ENCODE peak calls at places on chromosomes 16 and 17, in four cellular contexts. A, U, T and L are unnamed samples.

GRCh38 chr17:74408262-74408661 is 23.6 kb upstream of the GPRC5C start:
- DNase-seq in A (no peak), U (no peak), T (no peak), L (no peak)

GRCh38 chr16:3190949-3191353 is 2.9 kb downstream of the OR1F1 start:
- DNase-seq in A (no peak), T (no peak), U (no peak), L (no peak)

GRCh38 chr16:75088226-75088625 is 28.4 kb downstream of the LDHD start:
- DNase-seq in T (no peak), U (no peak), A (no peak), L (no peak)

GRCh38 chr17:79814966-79815835 is 18.3 kb upstream of the CBX8 start:
- DNase-seq in A (peak; percentile 68), U (no peak), T (no peak), L (no peak)

GRCh38 chr17:45729284-45729907 is 54.7 kb upstream of the CRHR1 start:
- DNase-seq in T (no peak), U (no peak), A (no peak), L (peak; percentile 29)

GRCh38 chr16:27994686-27995085 is 68.8 kb downstream of the GSG1L start:
- DNase-seq in U (no peak), A (no peak), T (no peak), L (no peak)

GRCh38 chr16:49644143-49644460 is 211.8 kb downstream of the ZNF423 start:
- DNase-seq in T (no peak), A (no peak), U (no peak), L (no peak)

GRCh38 chr16:2184346-2184745 is 12.1 kb downstream of the CASKIN1 start:
- DNase-seq in U (no peak), A (no peak), T (no peak), L (no peak)

GRCh38 chr17:76974721-76975120 is 106.5 kb downstream of the MGAT5B start:
- DNase-seq in A (no peak), T (no peak), U (no peak), L (no peak)

GRCh38 chr16:55264949-55265348 is 59.1 kb upstream of the IRX6 start:
- DNase-seq in U (no peak), A (no peak), T (no peak), L (no peak)

GRCh38 chr16:22874394-22874793 is 60.4 kb downstream of the HS3ST2 start:
- DNase-seq in A (no peak), U (no peak), T (no peak), L (no peak)

GRCh38 chr16:69823831-69824563 is 61.9 kb downstream of the WWP2 start:
- DNase-seq in T (no peak), A (peak; percentile 26), U (peak; percentile 57), L (no peak)

GRCh38 chr16:72819345-72819744 is 228.6 kb downstream of the ZFHX3 start:
- DNase-seq in U (no peak), T (no peak), A (no peak), L (no peak)

GRCh38 chr16:19305443-19305842 is 19.9 kb downstream of the CLEC19A start:
- DNase-seq in T (no peak), A (no peak), U (no peak), L (no peak)

GRCh38 chr16:85094812-85095211 is 17.5 kb downstream of the CIBAR2 start:
- DNase-seq in T (no peak), U (no peak), A (no peak), L (no peak)

GRCh38 chr17:4444782-4445473 is 11.2 kb downstream of the SPNS3 start:
- DNase-seq in T (no peak), U (peak; percentile 80), A (peak; percentile 83), L (peak; percentile 42)

GRCh38 chr17:78338860-78339259 is 21.0 kb downstream of the SOCS3 start:
- DNase-seq in A (peak; percentile 82), T (no peak), U (no peak), L (no peak)

GRCh38 chr16:69123894-69124293 is 8.5 kb downstream of the CHTF8 start:
- DNase-seq in T (peak; percentile 55), A (peak; percentile 60), U (no peak), L (no peak)

GRCh38 chr17:6061290-6061689 is 8.9 kb upstream of the WSCD1 start:
- DNase-seq in U (no peak), T (no peak), A (no peak), L (peak; percentile 90)

GRCh38 chr16:85176541-85177447 is 64.5 kb upstream of the CIBAR2 start:
- DNase-seq in U (no peak), T (no peak), A (no peak), L (no peak)

GRCh38 chr17:16443390-16444257 is 28.3 kb downstream of the TRPV2 start:
- DNase-seq in U (no peak), T (no peak), A (no peak), L (no peak)

GRCh38 chr16:27363797-27364196 is 38.2 kb upstream of the IL21R start:
- DNase-seq in A (peak; percentile 91), U (no peak), T (no peak), L (peak; percentile 76)

GRCh38 chr17:65218261-65218660 is 81.1 kb downstream of the RGS9 start:
- DNase-seq in A (no peak), U (no peak), T (no peak), L (no peak)

GRCh38 chr17:15031971-15032370 is 233.2 kb downstream of the PMP22 start:
- DNase-seq in T (no peak), A (no peak), U (no peak), L (no peak)

GRCh38 chr17:70344356-70345060 is 175.2 kb downstream of the KCNJ2 start:
- DNase-seq in T (no peak), A (no peak), U (no peak), L (no peak)

GRCh38 chr17:71777048-71777638 is 343.7 kb upstream of the SOX9 start:
- DNase-seq in A (no peak), U (no peak), T (no peak), L (no peak)

GRCh38 chr17:8904201-8904600 is 36.7 kb upstream of the PIK3R6 start:
- DNase-seq in T (no peak), A (no peak), U (no peak), L (no peak)

GRCh38 chr17:73521376-73521775 is 122.9 kb downstream of the SDK2 start:
- DNase-seq in A (no peak), T (no peak), U (no peak), L (no peak)

DNA sequence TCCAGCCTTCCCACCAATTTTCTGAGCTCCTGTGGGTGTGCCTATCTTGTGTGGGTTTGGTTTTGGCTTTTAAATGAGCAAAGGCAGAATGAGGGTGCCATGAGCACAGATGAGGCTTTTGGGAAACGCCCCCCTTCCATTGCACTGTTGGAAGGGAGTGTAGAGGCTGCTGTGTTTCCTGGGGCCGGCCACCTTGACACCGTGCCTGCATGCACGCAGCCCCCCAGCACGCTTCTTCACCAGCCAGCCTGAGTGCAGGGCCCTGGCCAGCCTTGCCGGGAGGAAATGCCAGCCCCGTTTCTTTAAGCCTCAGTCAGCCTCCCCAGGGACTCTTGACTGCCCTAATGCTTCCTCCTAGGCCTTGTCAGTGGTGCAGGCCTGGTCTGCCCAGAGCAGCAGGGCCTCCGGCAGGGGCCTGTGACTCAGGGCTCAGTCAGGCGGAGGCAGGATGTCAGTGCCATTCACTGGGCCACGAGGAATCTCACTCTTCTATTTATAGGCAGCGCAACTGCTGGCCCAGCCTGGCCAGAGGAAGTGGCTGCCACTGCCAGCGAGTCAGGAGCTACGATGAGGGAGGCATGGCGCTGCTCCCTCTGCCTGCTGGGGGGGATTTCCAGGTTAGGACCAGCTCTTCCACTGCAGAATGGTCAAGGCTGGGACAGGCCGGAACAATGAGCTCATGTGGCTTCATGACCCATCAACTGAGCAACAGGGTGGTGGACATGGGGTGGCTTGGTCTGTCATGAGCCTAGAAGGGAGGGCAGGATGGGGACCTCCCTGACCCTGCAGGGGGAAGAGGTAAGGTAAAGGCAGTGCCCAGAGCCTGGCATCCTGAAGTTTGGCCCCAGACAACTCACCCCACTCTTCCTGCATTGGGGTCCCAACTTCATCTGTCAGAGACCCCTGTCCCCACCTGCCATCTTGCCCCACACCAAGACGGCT is 205.2 kb downstream of the RAB11FIP4 start:
- DNase-seq in A (peak; percentile 50), U (peak; percentile 76), T (no peak), L (peak; percentile 98)
- H3K4me1 ChIP-seq in A (peaks cover 3% of the 10 kb centered on the region), U (peaks cover 24% of the 10 kb centered on the region), T (no peaks in the 10 kb centered on the region), L (peaks cover 54% of the 10 kb centered on the region)

GRCh38 chr16:78294538-78295225 is 195.2 kb downstream of the WWOX start:
- DNase-seq in U (no peak), T (no peak), A (no peak), L (no peak)

GRCh38 chr16:78297066-78297666 is 197.7 kb downstream of the WWOX start:
- DNase-seq in U (no peak), T (no peak), A (no peak), L (no peak)

GRCh38 chr16:78298986-78299385 is 199.5 kb downstream of the WWOX start:
- DNase-seq in U (no peak), T (no peak), A (no peak), L (no peak)

GRCh38 chr16:78303946-78304345 is 204.5 kb downstream of the WWOX start:
- DNase-seq in U (no peak), T (no peak), A (no peak), L (peak; percentile 23)

GRCh38 chr16:78300469-78300868 is 201.0 kb downstream of the WWOX start:
- DNase-seq in T (no peak), A (no peak), U (no peak), L (no peak)
- H3K4me1 ChIP-seq in T (no peaks in the 10 kb centered on the region), A (no peaks in the 10 kb centered on the region), U (no peaks in the 10 kb centered on the region), L (no peaks in the 10 kb centered on the region)

DNA sequence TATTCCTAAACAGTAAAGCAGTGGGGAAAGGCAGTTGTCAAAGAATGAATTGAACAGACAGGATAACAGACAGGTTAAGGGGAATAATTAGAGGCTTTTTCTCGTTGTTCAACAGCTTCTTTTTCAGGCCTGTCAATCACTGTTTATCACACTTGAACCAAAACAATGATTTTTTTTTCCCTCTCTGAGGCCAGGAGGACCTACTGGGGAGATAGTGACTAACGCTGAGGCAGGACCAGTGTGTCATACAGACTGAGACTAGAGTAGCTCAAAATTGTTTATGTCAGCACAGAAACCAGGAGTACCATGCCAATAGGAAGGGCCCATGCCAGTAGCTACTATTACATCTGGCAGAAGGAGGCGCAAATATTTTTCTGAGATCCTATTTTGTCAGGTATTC is 41.3 kb upstream of the NLK start:
- DNase-seq in U (no peak), A (no peak), T (no peak), L (no peak)
- H3K4me1 ChIP-seq in U (peaks cover 6% of the 10 kb centered on the region), A (no peaks in the 10 kb centered on the region), T (no peaks in the 10 kb centered on the region), L (no peaks in the 10 kb centered on the region)

GRCh38 chr16:20873331-20873730 is 26.8 kb downstream of the DCUN1D3 start:
- DNase-seq in T (no peak), U (no peak), A (no peak), L (no peak)
- H3K4me1 ChIP-seq in T (peaks cover 30% of the 10 kb centered on the region), U (peaks cover 93% of the 10 kb centered on the region), A (peaks cover 34% of the 10 kb centered on the region), L (peaks cover 87% of the 10 kb centered on the region)

GRCh38 chr16:71172808-71173207 is 57.7 kb downstream of the HYDIN start:
- DNase-seq in A (no peak), U (peak; percentile 18), T (no peak), L (no peak)
- H3K4me1 ChIP-seq in A (no peaks in the 10 kb centered on the region), U (peaks cover 7% of the 10 kb centered on the region), T (no peaks in the 10 kb centered on the region), L (no peaks in the 10 kb centered on the region)

GRCh38 chr16:57194512-57194911 is 8.4 kb downstream of the RSPRY1 start:
- DNase-seq in U (no peak), A (no peak), T (no peak), L (no peak)

GRCh38 chr16:57196753-57197152 is 10.6 kb downstream of the RSPRY1 start:
- DNase-seq in U (no peak), T (no peak), A (no peak), L (no peak)

GRCh38 chr16:57192146-57192545 is 6.0 kb downstream of the RSPRY1 start:
- DNase-seq in T (no peak), A (no peak), U (no peak), L (no peak)

GRCh38 chr16:57192720-57193486 is 6.8 kb downstream of the RSPRY1 start:
- DNase-seq in A (no peak), U (no peak), T (no peak), L (no peak)

GRCh38 chr16:57196276-57196675 is 10.1 kb downstream of the RSPRY1 start:
- DNase-seq in A (no peak), U (no peak), T (no peak), L (no peak)
- H3K4me1 ChIP-seq in A (peaks cover 38% of the 10 kb centered on the region), U (peaks cover 66% of the 10 kb centered on the region), T (no peaks in the 10 kb centered on the region), L (peaks cover 35% of the 10 kb centered on the region)

GRCh38 chr17:47946929-47947397 is 5.6 kb downstream of the PNPO start:
- DNase-seq in U (peak; percentile 66), T (peak; percentile 61), A (peak; percentile 90), L (peak; percentile 77)
- H3K4me1 ChIP-seq in U (peaks cover 64% of the 10 kb centered on the region), T (peaks cover 61% of the 10 kb centered on the region), A (peaks cover 57% of the 10 kb centered on the region), L (peaks cover 46% of the 10 kb centered on the region)